ENCODE peak calls at places on chromosomes 3 and 15, in four cellular contexts. H is CD8-positive, alpha-beta memory T cell; W is GM20000; S is hepatic stellate cell. V is an unnamed sample.

GRCh38 chr3:71681224-71681668 is 44.0 kb downstream of the EIF4E3 start:
- DNase-seq in H (no peak), W (peak), S (peak), V (no peak)

GRCh38 chr3:140863481-140864084 is 78.1 kb upstream of the SLC25A36 start:
- DNase-seq in H (no peak), W (peak), S (peak), V (peak)

GRCh38 chr3:159751141-159751540 is 237.5 kb upstream of the IL12A start:
- DNase-seq in H (no peak), W (no peak), S (no peak), V (no peak)

GRCh38 chr3:124629492-124629891 is 100.8 kb upstream of the UMPS start:
- DNase-seq in H (no peak), W (no peak), S (no peak), V (no peak)

GRCh38 chr3:127915115-127915936 is at the start of gene KBTBD12:
- DNase-seq in H (no peak), W (no peak), S (no peak), V (no peak)

GRCh38 chr15:51414256-51414860 is 72.9 kb downstream of the GLDN start:
- DNase-seq in H (no peak), W (no peak), S (no peak), V (no peak)

GRCh38 chr15:38893920-38894259 is 329.3 kb upstream of the RASGRP1 start:
- DNase-seq in H (no peak), W (no peak), S (no peak), V (no peak)

GRCh38 chr3:57173687-57174086 is 8.5 kb upstream of the IL17RD start:
- DNase-seq in H (no peak), W (no peak), S (no peak), V (no peak)

GRCh38 chr15:72098076-72098475 is 19.9 kb downstream of the MYO9A start:
- DNase-seq in H (no peak), W (no peak), S (no peak), V (no peak)

GRCh38 chr3:186286114-186286513 is 75.9 kb downstream of the DGKG start:
- DNase-seq in H (no peak), W (no peak), S (peak), V (no peak)

GRCh38 chr15:42493694-42494093 is 1.7 kb upstream of the SNAP23 start:
- DNase-seq in H (no peak), W (no peak), S (no peak), V (no peak)

GRCh38 chr15:85329561-85330421 is 50.6 kb upstream of the AKAP13 start:
- DNase-seq in H (no peak), W (peak), S (peak), V (no peak)

GRCh38 chr15:61169904-61170695 is 59.0 kb downstream of the RORA start:
- DNase-seq in H (no peak), W (no peak), S (no peak), V (no peak)

GRCh38 chr3:194300936-194301335 is 50.2 kb downstream of the CPN2 start:
- DNase-seq in H (no peak), W (no peak), S (no peak), V (no peak)

GRCh38 chr3:47661121-47661752 is 82.6 kb upstream of the CSPG5 start:
- DNase-seq in H (no peak), W (no peak), S (peak), V (no peak)

GRCh38 chr3:66195347-66195783 is 25.4 kb upstream of the SLC25A26 start:
- DNase-seq in H (no peak), W (peak), S (peak), V (no peak)

GRCh38 chr3:59774613-59775012 is 724.8 kb upstream of the CFAP20DC start:
- DNase-seq in H (no peak), W (no peak), S (peak), V (no peak)